ENCODE peak calls at places on chromosomes 5 and 9, in four cellular contexts. P is activated T-cell treated with anti-CD3 and anti-CD28 coated beads, Interleukin-2, amount 50 U/mL, for 72 hours; O is stimulated activated effector memory CD8-positive, alpha-beta T cell treated with anti-CD3 and anti-CD28 coated beads, Interleukin-12 subunit alpha, Interleukin-12 subunit beta, amount 100 ng/mL, for 72 hours; G is NCI-H2081. K is an unnamed sample.

GRCh38 chr5:115624994-115625393 is 842 bp downstream of the TMED7 start:
- DNase-seq in G (no peak), P (no peak), O (no peak), K (no peak)

GRCh38 chr5:136420168-136420916 is 55.0 kb upstream of the TRPC7 start:
- DNase-seq in G (peak; percentile 81), P (no peak), O (no peak), K (no peak)

GRCh38 chr9:68794898-68795297 is 89.9 kb downstream of the PIP5K1B start:
- DNase-seq in O (no peak), G (no peak), P (no peak), K (no peak)

GRCh38 chr5:175517824-175518450 is 39.6 kb downstream of the SFXN1 start:
- DNase-seq in G (no peak), P (peak; percentile 83), O (peak; percentile 81), K (no peak)

GRCh38 chr9:133701321-133701980 is 36.7 kb downstream of the SARDH start:
- DNase-seq in P (peak; percentile 46), O (peak; percentile 67), G (peak; percentile 2), K (no peak)

GRCh38 chr5:51960617-51961115 is 577.4 kb downstream of the ISL1 start:
- DNase-seq in G (peak; percentile 82), O (no peak), P (no peak), K (no peak)

GRCh38 chr5:139061274-139061673 is 136.9 kb downstream of the SIL1 start:
- DNase-seq in O (no peak), P (no peak), G (no peak), K (no peak)

GRCh38 chr5:100709771-100710170 is 174.6 kb downstream of the FAM174A start:
- DNase-seq in P (no peak), O (no peak), G (no peak), K (no peak)

GRCh38 chr5:83900307-83900706 is 179.7 kb upstream of the HAPLN1 start:
- DNase-seq in O (no peak), P (no peak), G (no peak), K (no peak)

GRCh38 chr5:149046196-149046829 is 16.5 kb downstream of the SH3TC2 start:
- DNase-seq in P (no peak), O (no peak), G (no peak), K (no peak)

GRCh38 chr9:127875306-127875966 is 2.0 kb downstream of the AK1 start:
- DNase-seq in P (no peak), O (no peak), G (no peak), K (no peak)

GRCh38 chr9:89815903-89816573 is 211.2 kb downstream of the GADD45G start:
- DNase-seq in G (peak; percentile 22), P (no peak), O (no peak), K (peak; percentile 65)

GRCh38 chr9:16867571-16868311 is 2.7 kb downstream of the BNC2 start:
- DNase-seq in G (no peak), P (no peak), O (no peak), K (no peak)

GRCh38 chr9:33884856-33885701 is 68.1 kb downstream of the UBE2R2 start:
- DNase-seq in O (no peak), P (no peak), G (peak; percentile 92), K (no peak)

GRCh38 chr5:143717400-143717799 is 94.6 kb upstream of the HMHB1 start:
- DNase-seq in P (no peak), G (no peak), O (no peak), K (no peak)

GRCh38 chr5:69497006-69497520 is 4.5 kb downstream of the OCLN start:
- DNase-seq in G (no peak), O (no peak), P (no peak), K (no peak)

GRCh38 chr5:142215915-142216681 is 107.5 kb downstream of the NDFIP1 start:
- DNase-seq in P (no peak), G (no peak), O (no peak), K (no peak)

GRCh38 chr5:56269216-56269927 is 36.2 kb upstream of the ANKRD55 start:
- DNase-seq in G (peak; percentile 1), O (no peak), P (peak; percentile 20), K (no peak)

GRCh38 chr5:57983426-57983825 is 476.5 kb downstream of the PLK2 start:
- DNase-seq in O (no peak), P (no peak), G (no peak), K (no peak)

GRCh38 chr5:76715484-76715733 is 517 bp upstream of the F2R start:
- DNase-seq in G (no peak), P (no peak), O (no peak), K (no peak)

GRCh38 chr5:2130361-2130760 is 247.6 kb upstream of the IRX4 start:
- DNase-seq in O (no peak), G (no peak), P (no peak), K (no peak)

GRCh38 chr9:29211681-29212589 is 1638.7 kb upstream of the C9orf72 start:
- DNase-seq in G (peak; percentile 88), O (no peak), P (peak; percentile 56), K (no peak)

GRCh38 chr5:132470596-132470995 is 20.0 kb downstream of the IRF1 start:
- DNase-seq in O (no peak), P (no peak), G (no peak), K (no peak)

GRCh38 chr9:79001012-79001411 is 570.8 kb upstream of the TLE4 start:
- DNase-seq in P (no peak), O (no peak), G (no peak), K (no peak)

GRCh38 chr5:147756566-147756965 is 26.0 kb downstream of the JAKMIP2 start:
- DNase-seq in G (peak; percentile 71), O (no peak), P (no peak), K (no peak)

GRCh38 chr9:86303316-86303975 is 21.1 kb upstream of the ISCA1 start:
- DNase-seq in G (no peak), P (peak; percentile 56), O (peak; percentile 54), K (no peak)

GRCh38 chr9:31119882-31120481 is 1264.5 kb upstream of the ACO1 start:
- DNase-seq in G (peak; percentile 63), P (peak; percentile 19), O (no peak), K (no peak)